ENCODE peak calls at places on chromosomes 3 and 15, in nine cellular contexts. B is NT2/D1, U is transverse colon, T is GM23338, P is uterus, H is endothelial cell of umbilical vein, R is HCT116, I is cardiac muscle cell, J is GM06990. Y is an unnamed sample. For H3K36me3, the result is how much of the 10 kb centered on the place peaks cover.

GRCh38 chr15:41971089-41971892 is 1.1 kb downstream of the EHD4 start:
- DNase-seq in U (peak), H (peak), R (peak), T (peak), P (peak), J (peak), B (no peak), I (peak), Y (peak)

GRCh38 chr3:46867550-46867898 is 4.3 kb upstream of the MYL3 start:
- DNase-seq in P (peak), B (no peak), T (peak), J (no peak), U (peak), I (peak), R (no peak), H (peak), Y (no peak)

GRCh38 chr15:99970891-99971330 is 237.7 kb upstream of the LYSMD4 start:
- DNase-seq in J (no peak), P (no peak), T (no peak), B (no peak), R (no peak), U (no peak), I (no peak), H (no peak), Y (no peak)

GRCh38 chr3:65376426-65376825 is 662.3 kb downstream of the MAGI1 start:
- DNase-seq in H (no peak), J (no peak), P (no peak), T (no peak), R (no peak), U (no peak), B (no peak), I (no peak), Y (no peak)

GRCh38 chr3:182717216-182717615 is 76.1 kb upstream of the ATP11B start:
- DNase-seq in T (peak), R (no peak), H (no peak), P (no peak), B (no peak), I (no peak), U (peak), J (no peak), Y (no peak)

GRCh38 chr3:141052570-141053069 is 1.5 kb downstream of the SPSB4 start:
- DNase-seq in H (no peak), J (no peak), R (no peak), B (no peak), P (no peak), I (no peak), T (peak), U (no peak), Y (peak)

GRCh38 chr3:1380926-1381646 is 288.3 kb downstream of the CNTN6 start:
- DNase-seq in B (no peak), P (no peak), I (no peak), R (no peak), H (no peak), U (no peak), J (peak), T (no peak), Y (no peak)

GRCh38 chr3:170355738-170356595 is 1.5 kb upstream of the SKIL start:
- DNase-seq in P (peak), H (peak), J (peak), T (peak), U (peak), R (no peak), I (peak), B (no peak), Y (peak)

GRCh38 chr3:108242776-108243175 is 20.6 kb upstream of the IFT57 start:
- DNase-seq in U (no peak), T (no peak), J (no peak), I (no peak), P (no peak), R (no peak), B (no peak), H (no peak), Y (no peak)

GRCh38 chr15:85756411-85757072 is 38.2 kb downstream of the KLHL25 start:
- DNase-seq in H (no peak), U (no peak), J (no peak), B (no peak), I (peak), R (no peak), T (no peak), P (peak), Y (peak)

GRCh38 chr3:42101048-42101447 is 9.9 kb downstream of the TRAK1 start:
- DNase-seq in J (no peak), H (peak), P (peak), B (no peak), R (no peak), T (no peak), U (no peak), I (peak), Y (no peak)

GRCh38 chr15:91706366-91707032 is 147.0 kb upstream of the SLCO3A1 start:
- DNase-seq in U (peak), P (peak), J (peak), H (peak), T (peak), R (peak), B (peak), I (peak), Y (peak)

GRCh38 chr3:139541156-139541897 is 1.8 kb upstream of the RBP1 start:
- DNase-seq in R (no peak), P (no peak), T (no peak), H (no peak), I (no peak), U (no peak), J (no peak), B (no peak), Y (no peak)

GRCh38 chr3:52495777-52496602 is 852 bp downstream of the STAB1 start:
- DNase-seq in R (no peak), H (peak), P (peak), T (no peak), B (no peak), J (no peak), U (no peak), I (peak), Y (no peak)

GRCh38 chr15:70596354-70597055 is 166.9 kb downstream of the UACA start:
- DNase-seq in R (peak), U (no peak), H (peak), I (peak), J (no peak), P (no peak), T (no peak), B (no peak), Y (no peak)

GRCh38 chr3:95123104-95123503 is 1060.2 kb downstream of the NSUN3 start:
- DNase-seq in H (no peak), P (no peak), B (no peak), R (no peak), T (no peak), I (no peak), J (no peak), U (no peak), Y (no peak)

GRCh38 chr3:49534581-49535495 is 19.4 kb upstream of the BSN start:
- DNase-seq in B (no peak), H (no peak), T (peak), P (no peak), I (no peak), J (no peak), R (no peak), U (no peak), Y (peak)

GRCh38 chr3:86830566-86830965 is 160.4 kb downstream of the VGLL3 start:
- DNase-seq in H (no peak), R (no peak), B (no peak), J (no peak), P (no peak), I (peak), T (no peak), U (no peak), Y (no peak)

GRCh38 chr3:64685800-64686445 is 1.9 kb downstream of the ADAMTS9 start:
- DNase-seq in T (peak), I (peak), R (peak), B (peak), U (peak), H (peak), P (peak), J (peak), Y (peak)

GRCh38 chr15:74783072-74783807 is 1.4 kb downstream of the CSK start:
- DNase-seq in J (peak), P (no peak), U (peak), I (peak), T (no peak), R (no peak), B (no peak), H (peak), Y (peak)

GRCh38 chr3:154060606-154061380 is 60.4 kb upstream of the ARHGEF26 start:
- DNase-seq in U (no peak), B (peak), P (no peak), J (no peak), I (peak), H (no peak), R (no peak), T (peak), Y (no peak)

GRCh38 chr3:192186508-192186907 is 540.8 kb downstream of the FGF12 start:
- DNase-seq in J (no peak), B (no peak), U (no peak), R (no peak), I (no peak), P (no peak), T (no peak), H (peak), Y (no peak)

GRCh38 chr15:84816694-84817460 is at the start of gene ALPK3:
- DNase-seq in R (no peak), H (peak), T (peak), I (peak), J (no peak), P (no peak), U (peak), B (no peak), Y (peak)

DNA sequence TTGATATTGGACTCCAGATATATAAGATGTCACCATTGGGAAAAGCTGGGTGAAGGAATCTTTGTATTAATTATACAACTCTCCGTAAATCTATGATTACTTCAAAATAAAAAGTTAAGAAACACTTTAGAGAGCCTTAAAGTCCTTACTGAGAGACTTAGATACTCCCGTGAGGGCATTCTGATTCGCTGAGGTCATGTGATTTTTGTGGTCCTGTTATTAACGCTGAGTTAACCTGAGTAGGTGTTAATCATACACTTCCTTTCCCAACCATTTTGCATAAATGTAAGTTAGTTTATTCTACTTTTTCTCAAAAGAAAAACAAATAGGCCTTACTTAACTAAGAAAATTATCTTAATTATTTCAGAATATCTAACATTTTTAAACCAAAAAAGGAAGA is 67.1 kb upstream of the LMOD3 start:
- DNase-seq in U (no peak), R (no peak), T (no peak), B (no peak), I (no peak), H (no peak), J (no peak), P (no peak), Y (no peak)
- H3K36me3 ChIP-seq in U (under half), R (under half), T (under half), B (half or more), I (half or more), H (under half), J (under half), P (under half), Y (under half)

DNA sequence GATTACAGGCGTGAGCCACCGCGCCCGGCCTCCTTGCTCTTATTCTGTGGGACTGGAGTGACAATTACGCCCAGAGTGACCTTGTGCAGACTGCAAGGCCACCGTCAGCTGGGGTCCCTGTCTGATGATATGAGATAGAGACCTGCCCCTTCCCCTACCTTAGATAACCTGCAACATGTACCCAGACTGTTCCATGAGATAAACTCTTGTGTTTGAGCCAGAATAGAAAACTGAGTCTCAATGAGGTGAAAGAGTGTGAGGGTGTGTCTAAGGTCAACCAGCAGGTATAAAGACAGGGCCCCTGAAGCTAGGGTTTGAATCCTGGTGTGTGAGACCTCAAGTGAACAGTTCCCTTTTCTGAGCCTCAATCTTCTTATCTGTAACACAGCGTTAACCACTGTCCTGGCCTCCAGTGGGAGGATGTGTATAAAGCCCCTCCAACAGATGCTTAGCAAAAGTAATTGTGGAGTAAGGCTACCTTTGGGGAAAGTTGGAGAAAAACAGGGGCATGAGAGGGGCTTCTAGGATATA is 6.0 kb downstream of the TADA3 start:
- DNase-seq in B (no peak), H (no peak), T (no peak), P (no peak), I (no peak), J (no peak), U (no peak), R (no peak), Y (no peak)
- H3K36me3 ChIP-seq in B (half or more), H (under half), T (under half), P (under half), I (under half), J (under half), U (half or more), R (under half), Y (under half)

DNA sequence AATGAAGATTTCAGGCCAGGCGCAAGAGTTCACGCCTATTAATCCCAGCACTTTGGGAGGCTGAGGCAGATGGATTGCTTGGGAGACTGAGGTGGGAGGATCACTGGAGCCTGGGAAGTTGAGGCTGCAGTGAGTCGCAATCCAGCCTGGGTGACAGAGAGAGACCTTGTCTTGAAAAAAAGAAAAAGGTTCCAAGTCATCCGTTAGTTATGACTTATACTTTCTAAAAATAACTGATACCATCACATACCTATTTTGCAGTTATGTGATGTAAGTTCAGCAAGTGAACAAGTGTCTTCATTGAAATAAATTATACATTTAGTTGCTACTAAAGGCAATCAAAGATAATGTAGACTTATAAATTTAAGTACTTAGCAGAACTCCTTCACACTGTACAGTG is 22.1 kb downstream of the CLPX start:
- DNase-seq in B (no peak), H (no peak), U (no peak), J (no peak), R (no peak), P (no peak), I (no peak), T (no peak), Y (no peak)
- H3K36me3 ChIP-seq in B (half or more), H (under half), U (under half), J (under half), R (under half), P (under half), I (under half), T (under half), Y (under half)

DNA sequence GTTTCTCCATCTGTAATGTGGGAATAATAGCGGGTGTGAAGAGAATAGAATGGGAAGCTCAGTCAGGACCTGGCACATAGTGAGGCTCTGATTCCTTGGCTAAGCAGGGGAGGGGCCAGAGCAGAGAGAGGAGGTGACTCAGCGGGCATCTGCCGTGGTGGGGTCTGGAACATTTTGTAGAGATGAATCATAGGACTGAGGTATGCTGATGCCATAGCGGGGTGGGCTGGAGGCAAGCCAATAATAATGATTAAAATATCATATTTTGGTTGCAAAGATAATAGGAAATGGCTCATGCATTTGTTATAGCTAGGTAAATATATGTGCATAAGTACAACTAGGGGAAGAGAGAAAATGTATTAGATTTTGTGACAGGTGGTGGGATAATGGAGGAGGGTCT is 11.2 kb downstream of the TGM4 start:
- DNase-seq in P (no peak), B (no peak), I (peak), J (no peak), T (no peak), R (peak), U (no peak), H (peak), Y (no peak)
- H3K36me3 ChIP-seq in P (under half), B (under half), I (under half), J (under half), T (under half), R (under half), U (under half), H (under half), Y (under half)